ENCODE peak calls at places on chromosomes 11 and 22, in nine cellular contexts. Y is ascending aorta; V is adipocyte; F is CD4-positive, CD25-positive, alpha-beta regulatory T cell; R is mucosa of descending colon; Q is pancreas; K is mesendoderm; G is ovary; U is OCI-LY7. O is an unnamed sample.

GRCh38 chr11:78161937-78162336 is 22.5 kb upstream of the ALG8 start:
- DNase-seq in Y (no peak), V (no peak), F (no peak), R (no peak), Q (no peak), K (no peak), G (peak; percentile 80), U (no peak), O (peak; percentile 40)

GRCh38 chr22:49753961-49754673 is 73.6 kb downstream of the BRD1 start:
- DNase-seq in Y (no peak), V (no peak), F (no peak), R (no peak), Q (no peak), K (no peak), G (no peak), U (no peak), O (no peak)

GRCh38 chr11:5691963-5692358 is 2.4 kb downstream of the TRIM22 start:
- DNase-seq in Y (no peak), V (no peak), F (no peak), R (no peak), Q (no peak), K (no peak), G (no peak), U (peak; percentile 46), O (no peak)

GRCh38 chr11:118623291-118623655 is 15.9 kb downstream of the PHLDB1 start:
- DNase-seq in Y (no peak), V (peak; percentile 45), F (no peak), R (no peak), Q (no peak), K (no peak), G (no peak), U (no peak), O (peak; percentile 60)

GRCh38 chr11:102767800-102768199 is 12.6 kb downstream of the MMP10 start:
- DNase-seq in Y (no peak), V (no peak), F (no peak), R (no peak), Q (no peak), K (no peak), G (no peak), U (no peak), O (no peak)

GRCh38 chr11:10116588-10116987 is 177.4 kb downstream of the SBF2 start:
- DNase-seq in Y (no peak), V (no peak), F (no peak), R (no peak), Q (no peak), K (no peak), G (no peak), U (peak; percentile 6), O (no peak)

GRCh38 chr11:13486926-13487660 is 8.7 kb downstream of the PTH start:
- DNase-seq in Y (no peak), V (peak; percentile 59), F (peak; percentile 40), R (peak; percentile 78), Q (peak; percentile 61), K (peak; percentile 95), G (no peak), U (peak; percentile 25), O (peak; percentile 27)

GRCh38 chr11:126163074-126163700 is 48.3 kb downstream of the RPUSD4 start:
- DNase-seq in Y (peak; percentile 67), V (peak; percentile 85), F (no peak), R (no peak), Q (no peak), K (peak; percentile 43), G (no peak), U (no peak), O (no peak)

GRCh38 chr11:73969991-73970800 is 12.4 kb downstream of the UCP2 start:
- DNase-seq in Y (no peak), V (no peak), F (no peak), R (peak; percentile 28), Q (no peak), K (no peak), G (no peak), U (peak; percentile 50), O (no peak)

GRCh38 chr11:73972187-73972586 is 10.5 kb downstream of the UCP2 start:
- DNase-seq in Y (peak; percentile 35), V (no peak), F (no peak), R (peak; percentile 7), Q (no peak), K (peak; percentile 35), G (no peak), U (peak; percentile 39), O (no peak)

GRCh38 chr11:73971175-73971719 is 11.4 kb downstream of the UCP2 start:
- DNase-seq in Y (no peak), V (no peak), F (no peak), R (peak; percentile 12), Q (no peak), K (no peak), G (no peak), U (peak; percentile 66), O (no peak)

GRCh38 chr11:73968356-73968966 is 14.2 kb downstream of the UCP2 start:
- DNase-seq in Y (no peak), V (no peak), F (no peak), R (peak; percentile 7), Q (no peak), K (no peak), G (no peak), U (no peak), O (peak; percentile 19)

DNA sequence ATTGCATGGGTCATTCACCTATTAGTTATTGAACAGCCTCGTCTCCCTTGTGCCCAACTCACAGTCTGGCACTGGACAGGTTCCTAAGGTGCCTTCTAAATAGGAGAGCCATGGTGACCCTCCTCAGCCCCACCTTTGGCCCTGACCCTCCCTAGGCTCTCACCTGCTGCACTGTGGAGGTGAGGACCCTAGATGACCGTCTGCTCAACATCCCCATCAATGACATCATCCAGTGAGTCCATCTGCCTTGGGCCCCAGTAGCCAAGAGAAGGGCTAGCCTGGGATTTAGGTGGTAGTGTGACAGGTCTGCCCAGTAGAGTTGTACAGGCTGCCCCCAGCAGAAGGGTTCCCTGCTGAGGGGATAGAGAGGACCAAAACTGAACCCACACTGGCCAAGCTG is 13.6 kb downstream of the UCP2 start:
- DNase-seq in Y (no peak), V (no peak), F (no peak), R (peak; percentile 5), Q (no peak), K (no peak), G (no peak), U (no peak), O (no peak)
- H3K4me1 ChIP-seq in Y (peaks cover 1% of the 10 kb centered on the region), V (peaks cover 10% of the 10 kb centered on the region), F (peaks cover 86% of the 10 kb centered on the region), R (peaks cover 14% of the 10 kb centered on the region), Q (no peaks in the 10 kb centered on the region), K (no peaks in the 10 kb centered on the region), G (no peaks in the 10 kb centered on the region), U (peaks cover 45% of the 10 kb centered on the region), O (peaks cover 1% of the 10 kb centered on the region)

GRCh38 chr22:29715705-29716104 is 4.1 kb upstream of the CABP7 start:
- DNase-seq in Y (no peak), V (no peak), F (no peak), R (no peak), Q (no peak), K (no peak), G (no peak), U (no peak), O (no peak)
- H3K4me3 ChIP-seq in Y (no peak overlapping the region), V (no peak overlapping the region), F (no peak overlapping the region), R (no peak overlapping the region), Q (no peak overlapping the region), K (no peak overlapping the region), G (no peak overlapping the region), U (no peak overlapping the region), O (no peak overlapping the region)

DNA sequence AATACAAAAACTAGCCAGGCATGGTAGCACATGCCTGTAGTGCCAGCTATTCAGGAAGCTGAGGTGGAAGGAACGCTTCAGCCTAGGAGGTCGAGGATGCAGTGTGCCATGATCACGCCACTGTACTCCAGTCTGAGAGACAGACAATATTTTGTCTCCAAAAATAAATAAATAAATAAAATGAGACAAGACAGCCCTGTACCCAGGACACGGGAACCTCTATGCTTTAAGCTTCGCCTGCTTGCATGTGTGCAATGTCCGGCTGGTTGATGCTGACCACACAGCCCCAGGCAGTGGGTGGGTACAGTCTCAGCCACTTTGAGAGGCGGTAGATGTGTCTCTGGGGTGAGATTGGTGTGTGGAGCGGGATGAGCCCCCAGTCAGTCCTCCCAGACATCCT is 52.0 kb upstream of the MPEG1 start:
- DNase-seq in Y (no peak), V (no peak), F (no peak), R (no peak), Q (no peak), K (no peak), G (no peak), U (no peak), O (no peak)
- H3K4me1 ChIP-seq in Y (no peaks in the 10 kb centered on the region), V (no peaks in the 10 kb centered on the region), F (no peaks in the 10 kb centered on the region), R (no peaks in the 10 kb centered on the region), Q (no peaks in the 10 kb centered on the region), K (no peaks in the 10 kb centered on the region), G (no peaks in the 10 kb centered on the region), U (peaks cover 70% of the 10 kb centered on the region), O (no peaks in the 10 kb centered on the region)

GRCh38 chr11:57424802-57425564 is 1.9 kb downstream of the SLC43A3 start:
- DNase-seq in Y (peak; percentile 91), V (peak; percentile 42), F (peak; percentile 69), R (peak; percentile 64), Q (peak; percentile 26), K (peak; percentile 87), G (peak; percentile 58), U (peak; percentile 55), O (peak; percentile 86)
- H3K4me3 ChIP-seq in Y (peak overlapping the region; percentile 41), V (peak overlapping the region; percentile 50), F (peak overlapping the region; percentile 66), R (no peak overlapping the region), Q (no peak overlapping the region), K (no peak overlapping the region), G (no peak overlapping the region), U (peak overlapping the region; percentile 75), O (peak overlapping the region; percentile 66)

GRCh38 chr11:31953803-31954327 is 137.0 kb upstream of the RCN1 start:
- DNase-seq in Y (no peak), V (no peak), F (no peak), R (no peak), Q (no peak), K (no peak), G (no peak), U (no peak), O (no peak)
- H3K4me1 ChIP-seq in Y (no peaks in the 10 kb centered on the region), V (no peaks in the 10 kb centered on the region), F (no peaks in the 10 kb centered on the region), R (no peaks in the 10 kb centered on the region), Q (no peaks in the 10 kb centered on the region), K (peaks cover 2% of the 10 kb centered on the region), G (no peaks in the 10 kb centered on the region), U (no peaks in the 10 kb centered on the region), O (no peaks in the 10 kb centered on the region)

O was measured in psoas muscle.